ENCODE peak calls at places on chromosomes 4 and X, in five cellular contexts. X is CD4-positive, alpha-beta T cell; M is gastrocnemius medialis; N is HCT116; V is fibroblast of lung. E is an unnamed sample.

GRCh38 chr4:104394409-104394813 is 100.3 kb downstream of the CXXC4 start:
- DNase-seq in X (no peak), M (no peak), N (no peak), V (no peak), E (no peak)

GRCh38 chr4:89737888-89738287 is 99.1 kb downstream of the SNCA start:
- DNase-seq in X (no peak), M (no peak), N (no peak), V (peak; percentile 53), E (no peak)

GRCh38 chr4:124941267-124941666 is 228.7 kb upstream of the ANKRD50 start:
- DNase-seq in X (no peak), M (no peak), N (peak; percentile 31), V (no peak), E (no peak)

GRCh38 chr4:138297743-138298405 is 55.7 kb upstream of the SLC7A11 start:
- DNase-seq in X (no peak), M (no peak), N (no peak), V (peak; percentile 6), E (no peak)

GRCh38 chr4:157057187-157057586 is 18.8 kb upstream of the GLRB start:
- DNase-seq in X (no peak), M (no peak), N (no peak), V (no peak), E (no peak)

GRCh38 chrX:13667940-13668339 is 15.0 kb downstream of the TCEANC start:
- DNase-seq in X (no peak), M (no peak), N (no peak), V (no peak), E (no peak)

GRCh38 chrX:12139934-12140611 is 1.8 kb downstream of the FRMPD4 start:
- DNase-seq in X (no peak), M (no peak), N (no peak), V (no peak), E (no peak)

GRCh38 chr4:3226944-3227343 is 22.0 kb upstream of the MSANTD1 start:
- DNase-seq in X (no peak), M (no peak), N (no peak), V (no peak), E (no peak)

GRCh38 chr4:10013722-10014121 is 7.6 kb downstream of the SLC2A9 start:
- DNase-seq in X (no peak), M (no peak), N (peak; percentile 18), V (peak; percentile 13), E (no peak)

GRCh38 chr4:158624889-158625478 is 46.7 kb downstream of the C4orf46 start:
- DNase-seq in X (no peak), M (no peak), N (peak; percentile 58), V (peak; percentile 83), E (no peak)

GRCh38 chr4:76514087-76514486 is 79.1 kb downstream of the SHROOM3 start:
- DNase-seq in X (no peak), M (no peak), N (no peak), V (no peak), E (no peak)

GRCh38 chrX:18075603-18076002 is 145.1 kb downstream of the BEND2 start:
- DNase-seq in X (no peak), M (no peak), N (no peak), V (no peak), E (no peak)

GRCh38 chrX:119667111-119667928 is 25.6 kb downstream of the SEPTIN6 start:
- DNase-seq in X (no peak), M (peak; percentile 11), N (no peak), V (no peak), E (no peak)

GRCh38 chr4:156495109-156495508 is 476.5 kb downstream of the PDGFC start:
- DNase-seq in X (no peak), M (no peak), N (no peak), V (no peak), E (no peak)

GRCh38 chr4:73870260-73870659 is 1.1 kb downstream of the CXCL1 start:
- DNase-seq in X (no peak), M (peak; percentile 12), N (no peak), V (no peak), E (no peak)

GRCh38 chr4:100299019-100299418 is 108.8 kb upstream of the DDIT4L start:
- DNase-seq in X (no peak), M (no peak), N (peak; percentile 8), V (peak; percentile 96), E (no peak)

GRCh38 chr4:19002170-19002569 is 980.6 kb upstream of the LCORL start:
- DNase-seq in X (no peak), M (no peak), N (no peak), V (no peak), E (no peak)

GRCh38 chr4:154467886-154468285 is 23.7 kb downstream of the DCHS2 start:
- DNase-seq in X (no peak), M (no peak), N (no peak), V (peak; percentile 71), E (no peak)

GRCh38 chrX:46381630-46382029 is 163.6 kb downstream of the ZNF674 start:
- DNase-seq in X (no peak), M (no peak), N (peak; percentile 8), V (no peak), E (no peak)

GRCh38 chr4:173990879-173991231 is 292.6 kb downstream of the FBXO8 start:
- DNase-seq in X (no peak), M (no peak), N (no peak), V (peak; percentile 50), E (no peak)

GRCh38 chr4:146637853-146638800 is 566 bp upstream of the POU4F2 start:
- DNase-seq in X (no peak), M (no peak), N (no peak), V (no peak), E (no peak)

GRCh38 chr4:25321703-25322102 is 9.1 kb downstream of the ZCCHC4 start:
- DNase-seq in X (no peak), M (no peak), N (no peak), V (no peak), E (no peak)

GRCh38 chr4:184096561-184097239 is 121.0 kb downstream of the ENPP6 start:
- DNase-seq in X (no peak), M (no peak), N (no peak), V (peak; percentile 84), E (no peak)

GRCh38 chr4:13891544-13891939 is 264.0 kb upstream of the BOD1L1 start:
- DNase-seq in X (no peak), M (no peak), N (no peak), V (no peak), E (no peak)

GRCh38 chrX:40058719-40059118 is 39.0 kb downstream of the BCOR start:
- DNase-seq in X (no peak), M (no peak), N (no peak), V (no peak), E (peak; percentile 25)

GRCh38 chr4:148116971-148117370 is 325.2 kb downstream of the NR3C2 start:
- DNase-seq in X (no peak), M (no peak), N (no peak), V (no peak), E (no peak)

GRCh38 chr4:1928356-1929235 is 57.4 kb downstream of the NSD2 start:
- DNase-seq in X (no peak), M (no peak), N (no peak), V (no peak), E (no peak)
- TF ChIP-seq CTCF in X (no peak), M (no peak), N (no peak), V (no peak), E (no peak)

DNA sequence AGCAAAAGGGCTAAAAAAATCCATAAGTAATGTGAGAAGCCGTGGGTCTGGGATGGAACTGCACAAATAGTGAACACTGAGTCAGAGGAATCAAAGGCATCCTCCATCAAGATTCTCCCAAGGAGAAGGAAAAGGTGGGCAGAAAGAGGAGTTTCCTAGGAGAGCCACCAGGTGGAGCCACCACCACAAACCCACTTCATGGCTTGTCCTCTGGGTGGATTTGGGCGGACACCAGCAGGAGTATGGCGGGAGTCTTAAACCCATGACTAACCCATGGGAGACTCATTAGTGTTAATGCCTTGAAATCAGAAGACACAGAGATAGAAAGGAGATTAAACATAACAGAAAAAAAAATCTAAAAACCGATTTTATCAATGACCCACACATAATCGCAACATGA is 147.7 kb downstream of the SH3KBP1 start:
- DNase-seq in X (no peak), M (peak; percentile 23), N (peak; percentile 32), V (peak; percentile 70), E (no peak)
- TF ChIP-seq CTCF in X (peak; percentile 53), M (peak; percentile 54), N (peak; percentile 65), V (peak; percentile 65), E (peak; percentile 53)

GRCh38 chrX:144896323-144896722 is 351.0 kb upstream of the SPANXN1 start:
- DNase-seq in X (no peak), M (no peak), N (no peak), V (no peak), E (no peak)
- TF ChIP-seq CTCF in X (no peak), M (no peak), N (peak; percentile 7), V (no peak), E (peak; percentile 54)

GRCh38 chr4:169774466-169775445 is 17.0 kb upstream of the HPF1 start:
- DNase-seq in X (no peak), M (no peak), N (no peak), V (peak; percentile 5), E (no peak)
- TF ChIP-seq CTCF in X (peak; percentile 40), M (no peak), N (no peak), V (peak; percentile 28), E (peak; percentile 37)

GRCh38 chrX:84909151-84909550 is 94.5 kb upstream of the APOOL start:
- DNase-seq in X (no peak), M (no peak), N (no peak), V (no peak), E (no peak)

DNA sequence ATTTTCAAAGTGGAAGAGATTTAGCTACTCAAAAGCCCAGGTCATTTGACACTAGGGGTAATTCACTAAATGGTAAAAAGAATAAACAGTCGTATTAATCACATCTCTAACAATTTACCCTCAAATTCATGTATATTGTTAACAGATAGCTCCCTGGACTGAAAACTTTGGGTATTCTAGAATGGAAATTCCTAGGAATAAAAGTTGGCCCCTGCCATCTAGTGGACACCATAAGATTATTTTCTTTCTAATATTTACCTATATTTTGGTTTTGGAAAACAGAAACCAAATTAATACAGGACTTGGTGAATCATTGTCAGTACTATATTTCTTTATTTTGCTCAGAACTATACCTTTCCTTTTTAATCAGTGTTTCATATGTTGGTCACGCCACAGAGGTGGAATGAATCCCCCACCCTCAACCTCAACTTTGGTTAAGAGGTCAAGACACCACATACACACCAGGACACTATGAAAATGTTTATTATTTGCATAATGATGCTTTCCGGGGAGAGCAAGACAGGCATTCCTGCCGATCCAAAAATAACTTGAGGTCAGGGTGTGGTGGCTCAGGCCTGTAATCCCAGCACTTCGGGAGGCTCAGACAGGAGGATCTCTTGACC is 96.2 kb upstream of the APOOL start:
- DNase-seq in X (no peak), M (no peak), N (no peak), V (peak; percentile 36), E (no peak)
- TF ChIP-seq CTCF in X (no peak), M (no peak), N (peak; percentile 36), V (peak; percentile 26), E (peak; percentile 46)

DNA sequence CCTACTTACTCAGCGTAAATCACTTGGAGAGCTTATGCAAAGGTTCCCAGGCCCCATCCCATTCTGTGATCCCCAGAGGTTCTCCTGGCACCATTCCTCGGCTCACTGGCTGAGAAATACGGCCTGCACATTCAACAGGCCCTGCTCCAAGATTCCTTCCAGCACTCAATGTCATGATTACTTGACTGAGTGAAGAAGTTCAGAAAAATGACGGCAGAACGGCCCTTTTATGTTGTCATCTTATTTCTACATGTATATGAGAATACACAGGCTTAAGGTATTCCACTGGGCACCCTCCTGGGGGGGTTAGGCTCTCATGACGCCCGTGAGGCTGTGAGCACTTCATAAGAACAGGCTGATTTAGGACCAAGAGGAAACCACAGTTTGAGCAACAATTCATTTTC is 190.6 kb downstream of the NSUN7 start:
- DNase-seq in X (no peak), M (peak; percentile 63), N (no peak), V (peak; percentile 72), E (no peak)
- TF ChIP-seq CTCF in X (no peak), M (no peak), N (no peak), V (no peak), E (no peak)